ENCODE peak calls at places on chromosomes 16 and 17, in nine cellular contexts. A, G, H, L, F, M, S, K and C are unnamed samples.

GRCh38 chr16:84741351-84741791 is 41.6 kb downstream of the USP10 start:
- DNase-seq in G (no peak), F (no peak), S (no peak), K (no peak), M (no peak), H (no peak), A (no peak), L (peak; percentile 41), C (no peak)

GRCh38 chr16:63426275-63426870 is 1390.1 kb upstream of the CDH8 start:
- DNase-seq in G (no peak), L (no peak), H (no peak), S (no peak), K (no peak), M (no peak), F (no peak), A (no peak), C (no peak)

GRCh38 chr16:974606-975312 is 4.0 kb upstream of the LMF1 start:
- DNase-seq in G (no peak), L (no peak), K (peak; percentile 27), M (no peak), S (peak; percentile 36), H (no peak), F (no peak), A (no peak), C (no peak)

GRCh38 chr16:68414581-68414980 is 33.7 kb downstream of the SMPD3 start:
- DNase-seq in G (no peak), L (no peak), K (no peak), H (no peak), M (no peak), F (no peak), A (no peak), S (no peak), C (no peak)

GRCh38 chr16:85430523-85431381 is 182.4 kb upstream of the GSE1 start:
- DNase-seq in L (no peak), S (peak; percentile 72), H (peak; percentile 48), K (peak; percentile 77), M (no peak), G (no peak), A (no peak), F (no peak), C (peak; percentile 44)

GRCh38 chr16:83698964-83699363 is 108.8 kb upstream of the HSBP1 start:
- DNase-seq in A (no peak), M (no peak), H (no peak), K (no peak), F (no peak), L (no peak), G (no peak), S (no peak), C (no peak)

GRCh38 chr16:29007865-29008593 is 23.2 kb downstream of the LAT start:
- DNase-seq in H (no peak), S (no peak), A (peak; percentile 69), F (no peak), K (no peak), M (no peak), G (peak; percentile 50), L (peak; percentile 85), C (no peak)

GRCh38 chr17:3692346-3692745 is 3.6 kb downstream of the P2RX5 start:
- DNase-seq in A (no peak), L (no peak), M (no peak), S (no peak), H (no peak), F (no peak), G (no peak), K (no peak), C (no peak)

GRCh38 chr17:40348562-40349476 is 15.7 kb downstream of the GJD3 start:
- DNase-seq in G (no peak), L (peak; percentile 38), M (peak; percentile 67), F (peak; percentile 79), A (no peak), S (peak; percentile 66), H (no peak), K (peak; percentile 86), C (peak; percentile 51)

GRCh38 chr16:11576427-11577289 is 10.1 kb downstream of the LITAF start:
- DNase-seq in A (no peak), H (peak; percentile 22), G (no peak), F (no peak), M (no peak), K (no peak), L (no peak), S (peak; percentile 55), C (no peak)

GRCh38 chr17:20120835-20121234 is 111.7 kb downstream of the SPECC1 start:
- DNase-seq in H (no peak), G (no peak), F (no peak), A (no peak), M (no peak), L (no peak), K (no peak), S (no peak), C (no peak)

GRCh38 chr17:49717371-49717841 is 9.6 kb upstream of the SLC35B1 start:
- DNase-seq in S (no peak), G (no peak), H (no peak), L (no peak), A (no peak), K (peak; percentile 73), M (no peak), F (no peak), C (no peak)

GRCh38 chr17:16141685-16142084 is 73.6 kb downstream of the NCOR1 start:
- DNase-seq in H (no peak), K (no peak), G (no peak), S (no peak), A (no peak), L (no peak), F (no peak), M (no peak), C (no peak)

GRCh38 chr17:49574283-49574892 is 1.3 kb upstream of the NXPH3 start:
- DNase-seq in M (no peak), S (peak; percentile 33), F (no peak), K (no peak), A (no peak), G (no peak), H (peak; percentile 46), L (no peak), C (no peak)

GRCh38 chr16:81437860-81438259 is 6.7 kb upstream of the CMIP start:
- DNase-seq in F (no peak), K (no peak), M (no peak), G (no peak), A (no peak), L (no peak), S (no peak), H (no peak), C (no peak)

GRCh38 chr17:51548125-51548524 is 287.8 kb downstream of the UTP18 start:
- DNase-seq in A (no peak), G (no peak), F (no peak), K (no peak), L (no peak), S (no peak), H (no peak), M (no peak), C (no peak)

GRCh38 chr17:13647551-13647950 is 45.8 kb upstream of the HS3ST3A1 start:
- DNase-seq in S (no peak), K (no peak), G (no peak), M (no peak), L (peak; percentile 11), F (no peak), H (no peak), A (no peak), C (no peak)

GRCh38 chr17:1931759-1932579 is 93.2 kb downstream of the RTN4RL1 start:
- DNase-seq in A (no peak), F (peak; percentile 36), M (no peak), S (no peak), K (no peak), H (no peak), L (peak; percentile 51), G (no peak), C (no peak)

GRCh38 chr17:37744961-37745800 is at the start of gene HNF1B:
- DNase-seq in M (no peak), S (no peak), K (no peak), G (no peak), L (no peak), A (no peak), F (peak; percentile 74), H (peak; percentile 59), C (no peak)

GRCh38 chr16:89080251-89080853 is 13.3 kb upstream of the ACSF3 start:
- DNase-seq in K (no peak), H (no peak), A (no peak), M (no peak), L (no peak), S (no peak), F (no peak), G (no peak), C (no peak)
- H3K27me3 ChIP-seq in K (no peaks in the 10 kb centered on the region), H (peaks cover 5% of the 10 kb centered on the region), A (no peaks in the 10 kb centered on the region), M (no peaks in the 10 kb centered on the region), L (no peaks in the 10 kb centered on the region), S (peaks cover 11% of the 10 kb centered on the region), F (no peaks in the 10 kb centered on the region), G (peaks cover 5% of the 10 kb centered on the region), C (peaks cover 34% of the 10 kb centered on the region)

DNA sequence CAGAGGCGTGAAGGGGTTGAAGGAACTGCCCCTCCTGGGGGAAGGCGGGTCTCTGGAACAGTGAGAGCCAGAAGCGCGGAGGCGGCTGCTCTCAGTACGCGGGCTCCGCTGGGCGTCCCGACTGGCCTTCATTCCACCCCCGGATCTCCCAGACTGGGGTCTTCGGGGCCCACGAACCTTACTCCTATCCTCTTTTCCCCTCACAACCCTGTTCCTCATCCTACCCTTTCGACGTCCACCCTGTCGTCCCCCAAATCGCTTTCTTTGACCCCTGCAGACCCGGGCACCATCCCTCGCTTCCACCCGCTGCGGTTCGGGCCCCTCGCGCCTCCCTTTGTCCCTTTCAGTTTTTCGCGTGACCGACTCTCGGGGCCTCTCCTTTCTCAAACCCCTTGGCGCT is 2114.6 kb downstream of the TP53TG3F start:
- DNase-seq in G (no peak), M (no peak), H (no peak), A (no peak), S (peak; percentile 45), L (no peak), K (no peak), F (no peak), C (no peak)
- H3K9me3 ChIP-seq in G (peaks cover 57% of the 10 kb centered on the region), M (peaks cover 19% of the 10 kb centered on the region), H (no peaks in the 10 kb centered on the region), A (no peaks in the 10 kb centered on the region), S (no peaks in the 10 kb centered on the region), L (no peaks in the 10 kb centered on the region), K (no peaks in the 10 kb centered on the region), F (no peaks in the 10 kb centered on the region), C (peaks cover 4% of the 10 kb centered on the region)

GRCh38 chr16:70638814-70639792 is 7.3 kb upstream of the IL34 start:
- DNase-seq in L (peak; percentile 80), M (no peak), F (no peak), G (peak; percentile 54), S (peak; percentile 67), K (peak; percentile 46), H (no peak), A (no peak), C (peak; percentile 58)
- H3K27me3 ChIP-seq in L (no peaks in the 10 kb centered on the region), M (no peaks in the 10 kb centered on the region), F (no peaks in the 10 kb centered on the region), G (no peaks in the 10 kb centered on the region), S (no peaks in the 10 kb centered on the region), K (no peaks in the 10 kb centered on the region), H (no peaks in the 10 kb centered on the region), A (no peaks in the 10 kb centered on the region), C (no peaks in the 10 kb centered on the region)

DNA sequence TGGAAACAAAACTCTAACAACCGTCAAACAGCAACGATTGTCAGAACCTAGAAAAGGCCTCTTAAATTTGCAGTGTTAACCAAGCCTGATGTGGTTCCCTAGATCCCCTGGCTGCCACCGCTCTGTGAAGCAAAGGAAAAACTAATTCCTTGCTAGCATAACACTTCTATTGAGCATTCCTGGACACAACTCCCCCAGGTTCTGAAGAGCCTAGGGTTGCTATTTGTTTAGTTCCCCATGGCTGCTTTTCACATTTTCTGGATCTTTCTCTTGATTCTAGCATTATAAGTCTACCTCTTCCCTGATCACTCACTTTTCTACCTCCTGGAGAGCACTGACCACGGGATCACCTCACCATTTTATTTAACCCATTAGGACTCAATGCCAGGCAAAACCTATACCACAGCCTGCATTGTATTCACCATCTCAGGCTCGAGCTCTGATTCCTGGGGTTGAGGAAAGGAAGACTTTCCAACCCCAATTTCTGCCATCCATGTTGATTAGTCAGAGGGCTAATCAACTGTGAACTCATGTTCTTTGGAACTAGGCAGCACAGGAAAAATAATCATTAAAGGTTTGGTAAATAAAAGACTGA is 692 bp upstream of the KCNJ16 start:
- DNase-seq in A (no peak), K (peak; percentile 84), L (no peak), H (no peak), M (no peak), F (no peak), G (no peak), S (no peak), C (no peak)
- H3K9me3 ChIP-seq in A (no peaks in the 10 kb centered on the region), K (no peaks in the 10 kb centered on the region), L (no peaks in the 10 kb centered on the region), H (no peaks in the 10 kb centered on the region), M (no peaks in the 10 kb centered on the region), F (no peaks in the 10 kb centered on the region), G (no peaks in the 10 kb centered on the region), S (no peaks in the 10 kb centered on the region), C (no peaks in the 10 kb centered on the region)